ENCODE peak calls at places on chromosome 12, in ten cellular contexts. W is activated naive CD4-positive, alpha-beta T cell treated with anti-CD3 and anti-CD28 coated beads for 36 hours; Z is EL; E is CD8-positive, alpha-beta T cell; D is astrocyte; C is occipital lobe; V is aorta; Y is stimulated activated CD4-positive, alpha-beta T cell treated with anti-CD3 and anti-CD28 coated beads, Interleukin-4, amount 100 ng/mL, for 4 hours; U is T-helper 9 cell; A is foreskin fibroblast. S is an unnamed sample.

GRCh38 chr12:30519535-30519934 is 176.1 kb downstream of the IPO8 start:
- DNase-seq in W (no peak), Z (no peak), E (no peak), D (no peak), C (no peak), V (no peak), Y (no peak), U (no peak), A (no peak), S (no peak)

GRCh38 chr12:88036368-88036965 is 7.3 kb upstream of the C12orf50 start:
- DNase-seq in W (no peak), Z (peak; percentile 62), E (no peak), D (peak; percentile 40), C (no peak), V (no peak), Y (no peak), U (no peak), A (peak; percentile 51), S (no peak)

GRCh38 chr12:95118788-95119179 is 45.4 kb upstream of the NR2C1 start:
- DNase-seq in W (no peak), Z (no peak), E (no peak), D (peak; percentile 56), C (no peak), V (no peak), Y (no peak), U (no peak), A (no peak), S (peak; percentile 50)

GRCh38 chr12:117069926-117070900 is 29.0 kb downstream of the TESC start:
- DNase-seq in W (no peak), Z (no peak), E (no peak), D (no peak), C (no peak), V (peak; percentile 70), Y (no peak), U (no peak), A (no peak), S (peak; percentile 51)

GRCh38 chr12:93839076-93839475 is 161.9 kb downstream of the CRADD start:
- DNase-seq in W (no peak), Z (no peak), E (no peak), D (no peak), C (no peak), V (no peak), Y (no peak), U (no peak), A (no peak), S (no peak)

GRCh38 chr12:70646850-70647249 is 9.6 kb upstream of the PTPRB start:
- DNase-seq in W (no peak), Z (peak; percentile 82), E (no peak), D (peak; percentile 95), C (no peak), V (no peak), Y (no peak), U (no peak), A (peak; percentile 65), S (no peak)

GRCh38 chr12:82627799-82628198 is 58.9 kb upstream of the TMTC2 start:
- DNase-seq in W (no peak), Z (peak; percentile 5), E (no peak), D (peak; percentile 14), C (no peak), V (no peak), Y (no peak), U (no peak), A (peak; percentile 6), S (no peak)

GRCh38 chr12:123076604-123077297 is 74.1 kb downstream of the PITPNM2 start:
- DNase-seq in W (peak; percentile 85), Z (peak; percentile 12), E (peak; percentile 52), D (no peak), C (no peak), V (no peak), Y (peak; percentile 68), U (no peak), A (no peak), S (no peak)

GRCh38 chr12:3447318-3447717 is 43.7 kb upstream of the PRMT8 start:
- DNase-seq in W (no peak), Z (no peak), E (no peak), D (no peak), C (no peak), V (no peak), Y (no peak), U (no peak), A (no peak), S (no peak)

GRCh38 chr12:26118356-26118755 is 6.5 kb downstream of the BHLHE41 start:
- DNase-seq in W (no peak), Z (no peak), E (no peak), D (no peak), C (no peak), V (no peak), Y (no peak), U (no peak), A (no peak), S (no peak)

GRCh38 chr12:108129017-108129812 is at the start of gene WSCD2:
- DNase-seq in W (no peak), Z (peak; percentile 27), E (no peak), D (no peak), C (peak; percentile 67), V (peak; percentile 86), Y (no peak), U (no peak), A (no peak), S (peak; percentile 81)

GRCh38 chr12:52241205-52241842 is 8.3 kb downstream of the KRT7 start:
- DNase-seq in W (no peak), Z (no peak), E (no peak), D (no peak), C (no peak), V (no peak), Y (no peak), U (no peak), A (no peak), S (no peak)

GRCh38 chr12:103852498-103852992 is 11.5 kb upstream of the NT5DC3 start:
- DNase-seq in W (no peak), Z (no peak), E (no peak), D (peak; percentile 27), C (no peak), V (no peak), Y (no peak), U (no peak), A (no peak), S (no peak)

GRCh38 chr12:12837025-12837872 is 24.1 kb downstream of the DDX47 start:
- DNase-seq in W (peak; percentile 78), Z (peak; percentile 86), E (peak; percentile 22), D (peak; percentile 71), C (no peak), V (peak; percentile 79), Y (peak; percentile 58), U (no peak), A (peak; percentile 74), S (peak; percentile 38)

GRCh38 chr12:5912437-5913334 is 32.4 kb downstream of the ANO2 start:
- DNase-seq in W (no peak), Z (peak; percentile 13), E (no peak), D (no peak), C (no peak), V (no peak), Y (no peak), U (no peak), A (no peak), S (no peak)

GRCh38 chr12:47965581-47965980 is 2.2 kb downstream of the TMEM106C start:
- DNase-seq in W (no peak), Z (no peak), E (no peak), D (no peak), C (no peak), V (no peak), Y (no peak), U (no peak), A (no peak), S (no peak)

GRCh38 chr12:100186071-100186470 is 14.5 kb upstream of the ACTR6 start:
- DNase-seq in W (no peak), Z (no peak), E (no peak), D (no peak), C (no peak), V (no peak), Y (no peak), U (no peak), A (no peak), S (no peak)

GRCh38 chr12:56635539-56636117 is 5.5 kb upstream of the BAZ2A start:
- DNase-seq in W (no peak), Z (no peak), E (peak; percentile 16), D (no peak), C (no peak), V (no peak), Y (peak; percentile 7), U (peak; percentile 10), A (no peak), S (no peak)

GRCh38 chr12:2974560-2974971 is 15.4 kb downstream of the TEAD4 start:
- DNase-seq in W (no peak), Z (peak; percentile 49), E (no peak), D (peak; percentile 37), C (no peak), V (no peak), Y (no peak), U (no peak), A (no peak), S (no peak)

GRCh38 chr12:131056626-131057025 is 102.9 kb downstream of the ADGRD1 start:
- DNase-seq in W (no peak), Z (no peak), E (no peak), D (no peak), C (no peak), V (peak; percentile 37), Y (no peak), U (no peak), A (no peak), S (no peak)

GRCh38 chr12:79710707-79711483 is 20.1 kb upstream of the PAWR start:
- DNase-seq in W (no peak), Z (no peak), E (no peak), D (no peak), C (no peak), V (no peak), Y (no peak), U (no peak), A (no peak), S (no peak)

GRCh38 chr12:21774358-21775129 is at the start of gene KCNJ8:
- DNase-seq in W (peak; percentile 8), Z (peak; percentile 55), E (no peak), D (peak; percentile 31), C (peak; percentile 21), V (peak; percentile 93), Y (no peak), U (no peak), A (no peak), S (peak; percentile 88)

GRCh38 chr12:2958432-2959193 is 584 bp upstream of the TEAD4 start:
- DNase-seq in W (peak; percentile 9), Z (peak; percentile 92), E (no peak), D (peak; percentile 52), C (no peak), V (peak; percentile 88), Y (no peak), U (no peak), A (peak; percentile 74), S (peak; percentile 86)

GRCh38 chr12:32477714-32478113 is 78.4 kb downstream of the FGD4 start:
- DNase-seq in W (no peak), Z (no peak), E (no peak), D (peak; percentile 62), C (no peak), V (no peak), Y (no peak), U (no peak), A (no peak), S (no peak)

GRCh38 chr12:40615590-40615989 is 76.6 kb upstream of the CNTN1 start:
- DNase-seq in W (no peak), Z (no peak), E (no peak), D (no peak), C (no peak), V (no peak), Y (no peak), U (no peak), A (no peak), S (no peak)

GRCh38 chr12:51970904-51971646 is 19.6 kb downstream of the ACVR1B start:
- DNase-seq in W (peak; percentile 79), Z (peak; percentile 47), E (peak; percentile 24), D (peak; percentile 81), C (no peak), V (no peak), Y (peak; percentile 4), U (peak; percentile 21), A (no peak), S (no peak)

GRCh38 chr12:47943492-47944359 is 19.7 kb upstream of the TMEM106C start:
- DNase-seq in W (no peak), Z (no peak), E (no peak), D (no peak), C (no peak), V (no peak), Y (no peak), U (no peak), A (no peak), S (no peak)

GRCh38 chr12:67986632-67987031 is 2.6 kb upstream of the IFNG-AS1 start:
- DNase-seq in W (no peak), Z (no peak), E (no peak), D (no peak), C (no peak), V (no peak), Y (no peak), U (no peak), A (no peak), S (no peak)